ENCODE peak calls at places on chromosome 14, in four cellular contexts. A, F, R and D are unnamed samples.
A peak's percentile ranks its signal among the peaks of the same experiment; 100 is the strongest.

GRCh38 chr14:73254247-73255004 is 17.1 kb downstream of the PAPLN start:
- DNase-seq in A (no peak), F (no peak), R (no peak), D (no peak)

GRCh38 chr14:51094282-51094821 is 553 bp downstream of the TRIM9 start:
- DNase-seq in A (no peak), F (no peak), R (no peak), D (no peak)

GRCh38 chr14:29671034-29671433 is 256.6 kb downstream of the PRKD1 start:
- DNase-seq in A (no peak), F (no peak), R (no peak), D (peak; percentile 82)

GRCh38 chr14:96698846-96699543 is 98.2 kb upstream of the VRK1 start:
- DNase-seq in A (no peak), F (no peak), R (no peak), D (no peak)

GRCh38 chr14:50007123-50007903 is 109.1 kb downstream of the VCPKMT start:
- DNase-seq in A (no peak), F (no peak), R (peak; percentile 90), D (no peak)

GRCh38 chr14:102295301-102295700 is 9.7 kb downstream of the MOK start:
- DNase-seq in A (no peak), F (no peak), R (no peak), D (peak; percentile 45)

GRCh38 chr14:50967719-50968266 is 23.5 kb upstream of the PYGL start:
- DNase-seq in A (no peak), F (no peak), R (no peak), D (no peak)

GRCh38 chr14:25010471-25010870 is 39.5 kb downstream of the STXBP6 start:
- DNase-seq in A (no peak), F (no peak), R (no peak), D (no peak)

GRCh38 chr14:54025661-54026060 is 69.0 kb upstream of the BMP4 start:
- DNase-seq in A (no peak), F (no peak), R (peak; percentile 41), D (peak; percentile 8)

GRCh38 chr14:95862243-95862642 is 14.4 kb upstream of the TUNAR start:
- DNase-seq in A (no peak), F (no peak), R (no peak), D (peak; percentile 8)

GRCh38 chr14:39279515-39279914 is 45.8 kb downstream of the MIA2 start:
- DNase-seq in A (no peak), F (no peak), R (no peak), D (no peak)

GRCh38 chr14:98138666-98139065 is 1133.3 kb downstream of the BCL11B start:
- DNase-seq in A (no peak), F (peak; percentile 22), R (peak; percentile 25), D (no peak)

GRCh38 chr14:51431033-51431709 is 191.1 kb downstream of the TMX1 start:
- DNase-seq in A (no peak), F (no peak), R (no peak), D (no peak)

GRCh38 chr14:84882830-84883229 is 647.1 kb upstream of the FLRT2 start:
- DNase-seq in A (no peak), F (no peak), R (no peak), D (no peak)

GRCh38 chr14:71467419-71467818 is 464.8 kb upstream of the RGS6 start:
- DNase-seq in A (no peak), F (no peak), R (no peak), D (peak; percentile 37)

GRCh38 chr14:55297611-55298323 is 26.5 kb downstream of the FBXO34 start:
- DNase-seq in A (peak; percentile 72), F (no peak), R (peak; percentile 67), D (no peak)

GRCh38 chr14:50397461-50398196 is 948 bp upstream of the CDKL1 start:
- DNase-seq in A (no peak), F (peak; percentile 66), R (peak; percentile 57), D (no peak)

GRCh38 chr14:23512156-23512555 is 39.4 kb downstream of the ZFHX2 start:
- DNase-seq in A (no peak), F (no peak), R (no peak), D (peak; percentile 1)

GRCh38 chr14:104879983-104880565 is 15.0 kb downstream of the CEP170B start:
- DNase-seq in A (no peak), F (no peak), R (no peak), D (no peak)

GRCh38 chr14:105355049-105355575 is 40.6 kb downstream of the PACS2 start:
- DNase-seq in A (no peak), F (no peak), R (no peak), D (no peak)

GRCh38 chr14:26597136-26598080 is at the start of gene NOVA1:
- DNase-seq in A (no peak), F (peak; percentile 26), R (no peak), D (peak; percentile 18)

GRCh38 chr14:21902561-21903199 is 229.1 kb upstream of the OR4E1 start:
- DNase-seq in A (no peak), F (no peak), R (peak; percentile 2), D (no peak)

GRCh38 chr14:55136868-55137785 is 8.1 kb downstream of the LGALS3 start:
- DNase-seq in A (peak; percentile 79), F (peak; percentile 60), R (peak; percentile 33), D (peak; percentile 87)

GRCh38 chr14:63224196-63224595 is 20.0 kb downstream of the RHOJ start:
- DNase-seq in A (no peak), F (no peak), R (no peak), D (peak; percentile 80)

GRCh38 chr14:95943699-95944098 is 67.1 kb downstream of the TUNAR start:
- DNase-seq in A (no peak), F (no peak), R (no peak), D (no peak)

GRCh38 chr14:52153939-52154338 is 85.1 kb upstream of the NID2 start:
- DNase-seq in A (no peak), F (no peak), R (no peak), D (no peak)

GRCh38 chr14:50529288-50530179 is 2.8 kb downstream of the MAP4K5 start:
- DNase-seq in A (no peak), F (no peak), R (peak; percentile 35), D (peak; percentile 44)

GRCh38 chr14:53838374-53838773 is 118.3 kb downstream of the BMP4 start:
- DNase-seq in A (no peak), F (no peak), R (no peak), D (no peak)

DNA sequence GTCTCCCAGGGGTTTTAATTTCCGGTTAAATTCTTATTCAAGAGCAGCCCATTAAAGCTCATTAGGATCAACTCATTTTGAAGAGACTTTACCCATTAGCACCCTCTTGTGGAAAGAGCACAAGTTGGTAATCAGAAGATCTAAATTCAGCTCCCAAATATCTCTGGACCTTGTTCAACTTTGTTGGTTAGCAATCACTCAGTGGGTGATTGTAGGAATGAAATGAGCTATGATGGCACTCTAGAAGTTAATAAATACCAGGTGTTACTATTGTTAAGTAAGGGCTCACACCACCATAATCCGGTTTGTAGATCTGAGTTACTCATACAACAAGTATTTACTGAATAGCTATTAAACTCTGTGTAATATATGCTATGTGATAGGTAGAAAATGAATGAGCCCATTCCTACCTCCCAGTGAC is 42.9 kb downstream of the TRIP11 start:
- DNase-seq in A (no peak), F (no peak), R (peak; percentile 83), D (peak; percentile 86)
- H3K36me3 ChIP-seq in A (peaks cover 8% of the 10 kb centered on the region), F (peaks cover 18% of the 10 kb centered on the region), R (peaks cover 11% of the 10 kb centered on the region), D (peaks cover 30% of the 10 kb centered on the region)

GRCh38 chr14:100086361-100086760 is 21.1 kb downstream of the EVL start:
- DNase-seq in A (no peak), F (no peak), R (no peak), D (no peak)
- H3K4me1 ChIP-seq in A (no peaks in the 10 kb centered on the region), F (no peaks in the 10 kb centered on the region), R (peaks cover 19% of the 10 kb centered on the region), D (no peaks in the 10 kb centered on the region)

GRCh38 chr14:77436042-77436441 is 12.7 kb upstream of the NOXRED1 start:
- DNase-seq in A (no peak), F (no peak), R (no peak), D (no peak)
- H3K36me3 ChIP-seq in A (peaks cover 19% of the 10 kb centered on the region), F (peaks cover 67% of the 10 kb centered on the region), R (peaks cover 12% of the 10 kb centered on the region), D (peaks cover 35% of the 10 kb centered on the region)

GRCh38 chr14:103547455-103547940 is 15.0 kb downstream of the BAG5 start:
- DNase-seq in A (no peak), F (peak; percentile 5), R (no peak), D (no peak)

GRCh38 chr14:103545219-103545914 is 16.4 kb downstream of the TRMT61A start:
- DNase-seq in A (no peak), F (peak; percentile 7), R (no peak), D (no peak)

GRCh38 chr14:103546651-103547454 is 15.6 kb downstream of the BAG5 start:
- DNase-seq in A (peak; percentile 80), F (peak; percentile 63), R (peak; percentile 46), D (no peak)

GRCh38 chr14:103544627-103545218 is 15.7 kb downstream of the TRMT61A start:
- DNase-seq in A (no peak), F (no peak), R (no peak), D (no peak)

GRCh38 chr14:103545915-103546650 is 16.4 kb downstream of the BAG5 start:
- DNase-seq in A (no peak), F (no peak), R (no peak), D (no peak)
- H3K4me1 ChIP-seq in A (peaks cover 61% of the 10 kb centered on the region), F (peaks cover 37% of the 10 kb centered on the region), R (peaks cover 36% of the 10 kb centered on the region), D (peaks cover 16% of the 10 kb centered on the region)

GRCh38 chr14:58367296-58367695 is 28.4 kb upstream of the TOMM20L start:
- DNase-seq in A (peak; percentile 40), F (peak; percentile 15), R (no peak), D (no peak)
- H3K36me3 ChIP-seq in A (peaks cover 15% of the 10 kb centered on the region), F (peaks cover 29% of the 10 kb centered on the region), R (peaks cover 8% of the 10 kb centered on the region), D (peaks cover 23% of the 10 kb centered on the region)

GRCh38 chr14:69260979-69261605 is 1.1 kb downstream of the GALNT16 start:
- DNase-seq in A (peak; percentile 37), F (peak; percentile 46), R (no peak), D (no peak)

GRCh38 chr14:69259531-69260245 is at the start of gene GALNT16:
- DNase-seq in A (peak; percentile 38), F (peak; percentile 41), R (no peak), D (peak; percentile 14)

GRCh38 chr14:69259176-69259530 is 805 bp upstream of the GALNT16 start:
- DNase-seq in A (no peak), F (no peak), R (no peak), D (no peak)

GRCh38 chr14:69261761-69262331 is 1.9 kb downstream of the GALNT16 start:
- DNase-seq in A (no peak), F (no peak), R (no peak), D (no peak)

DNA sequence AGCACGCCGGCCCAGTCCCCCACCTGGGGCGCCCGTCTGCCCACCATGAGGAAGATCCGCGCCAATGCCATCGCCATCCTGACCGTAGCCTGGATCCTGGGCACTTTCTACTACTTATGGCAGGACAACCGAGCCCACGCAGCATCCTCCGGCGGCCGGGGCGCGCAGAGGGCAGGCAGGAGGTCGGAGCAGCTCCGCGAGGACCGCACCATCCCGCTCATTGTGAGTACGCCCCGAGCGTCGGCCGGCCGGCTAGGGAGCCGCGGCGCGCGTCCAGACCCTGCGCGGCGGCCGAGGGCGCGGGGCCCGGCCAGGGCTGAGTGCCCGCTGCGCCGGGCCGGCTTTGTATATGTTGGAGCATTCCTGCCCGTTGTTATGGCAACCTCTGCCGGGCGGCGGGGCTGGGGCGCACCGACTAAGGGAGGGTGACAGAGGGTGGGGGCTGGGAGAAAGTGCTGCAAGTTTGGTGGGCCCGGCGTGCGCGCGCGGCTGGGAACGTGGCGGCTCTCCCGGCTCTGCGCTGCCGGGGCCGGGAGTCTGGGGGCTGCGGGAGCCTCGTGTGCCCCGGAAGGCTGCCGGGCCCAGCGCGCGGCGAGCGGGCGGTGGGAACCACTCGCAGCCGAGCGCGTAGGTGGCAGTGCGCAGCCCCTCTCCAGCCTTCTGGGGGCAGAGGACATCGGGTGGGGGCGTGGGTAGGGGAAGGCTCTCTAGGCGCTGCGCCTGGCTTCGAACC is 454 bp downstream of the GALNT16 start:
- DNase-seq in A (no peak), F (peak; percentile 26), R (peak; percentile 13), D (peak; percentile 8)
- H3K4me1 ChIP-seq in A (peaks cover 27% of the 10 kb centered on the region), F (peaks cover 38% of the 10 kb centered on the region), R (peaks cover 14% of the 10 kb centered on the region), D (peaks cover 24% of the 10 kb centered on the region)